ENCODE peak calls at places on chromosomes 13 and 19, in ten cellular contexts. N is stimulated activated naive CD8-positive, alpha-beta T cell treated with anti-CD3 and anti-CD28 coated beads, Interleukin-15, amount 100 ng/mL, for 72 hours; H is NCI-H526 treated with DMSO at 0.1 percent for 48 hours; X is heart right ventricle; K is HT1080; W is D341Med; Z is A172; R is lower leg skin; Y is stimulated activated CD4-positive, alpha-beta T cell treated with anti-CD3 and anti-CD28 coated beads, Interleukin-1b, Interleukin-23, amount 100 ng/mL, for 4 hours; M is T-helper 2 cell. O is an unnamed sample.

GRCh38 chr13:52010890-52011689 is at the start of gene ATP7B:
- DNase-seq in N (peak), H (peak), X (peak), K (peak), W (peak), Z (no peak), R (peak), Y (peak), M (peak), O (peak)

GRCh38 chr13:107124129-107124718 is 556.3 kb upstream of the ARGLU1 start:
- DNase-seq in N (no peak), H (no peak), X (no peak), K (peak), W (no peak), Z (peak), R (no peak), Y (no peak), M (no peak), O (peak)

GRCh38 chr19:33386361-33386858 is 12.9 kb downstream of the CEBPG start:
- DNase-seq in N (no peak), H (no peak), X (no peak), K (no peak), W (no peak), Z (no peak), R (peak), Y (no peak), M (no peak), O (no peak)

GRCh38 chr19:44808463-44809371 is at the start of gene BCAM:
- DNase-seq in N (no peak), H (no peak), X (peak), K (no peak), W (peak), Z (peak), R (peak), Y (no peak), M (no peak), O (peak)

GRCh38 chr19:56291857-56292256 is 19.3 kb downstream of the EDDM13 start:
- DNase-seq in N (no peak), H (no peak), X (no peak), K (peak), W (no peak), Z (no peak), R (no peak), Y (no peak), M (no peak), O (no peak)

GRCh38 chr19:4077800-4078683 is 11.3 kb upstream of the ZBTB7A start:
- DNase-seq in N (peak), H (no peak), X (peak), K (no peak), W (no peak), Z (no peak), R (no peak), Y (peak), M (no peak), O (no peak)

GRCh38 chr13:110652755-110653154 is 37.4 kb downstream of the NAXD start:
- DNase-seq in N (no peak), H (no peak), X (no peak), K (no peak), W (no peak), Z (no peak), R (no peak), Y (no peak), M (no peak), O (no peak)

GRCh38 chr13:45333973-45334922 is 6.7 kb downstream of the TPT1 start:
- DNase-seq in N (peak), H (no peak), X (no peak), K (peak), W (no peak), Z (no peak), R (no peak), Y (no peak), M (peak), O (no peak)

GRCh38 chr13:97212540-97213146 is 9.5 kb upstream of the MBNL2 start:
- DNase-seq in N (no peak), H (peak), X (no peak), K (peak), W (no peak), Z (peak), R (no peak), Y (no peak), M (no peak), O (peak)

GRCh38 chr19:52688335-52688734 is 46.5 kb downstream of the ZNF611 start:
- DNase-seq in N (no peak), H (no peak), X (no peak), K (no peak), W (no peak), Z (no peak), R (no peak), Y (no peak), M (no peak), O (no peak)

O was measured in SW480.